ENCODE peak calls at places on chromosomes 5 and 9, in nine cellular contexts. E is type B pancreatic cell; A is tibial artery; S is OCI-LY7; Q is brain microvascular endothelial cell; H is B cell; X is psoas muscle; R is AG04450; I is activated CD8-positive, alpha-beta T cell treated with anti-CD3 and anti-CD28 coated beads for 36 hours. B is an unnamed sample.

GRCh38 chr5:2136728-2137333 is 254.1 kb upstream of the IRX4 start:
- DNase-seq in H (no peak), R (no peak), E (no peak), I (peak; percentile 8), A (peak; percentile 48), S (no peak), X (no peak), Q (no peak), B (no peak)

GRCh38 chr5:74251106-74252032 is 389.2 kb downstream of the ENC1 start:
- DNase-seq in S (peak; percentile 3), H (no peak), I (no peak), A (peak; percentile 66), Q (peak; percentile 96), X (no peak), R (peak; percentile 85), E (no peak), B (no peak)

GRCh38 chr5:39800202-39800601 is 375.4 kb upstream of the DAB2 start:
- DNase-seq in A (no peak), R (no peak), I (no peak), S (no peak), Q (no peak), E (no peak), X (no peak), H (no peak), B (no peak)

GRCh38 chr5:171724771-171725609 is 60.6 kb upstream of the SMIM23 start:
- DNase-seq in A (no peak), H (no peak), R (no peak), X (no peak), Q (no peak), E (peak; percentile 69), S (no peak), I (no peak), B (peak; percentile 73)

GRCh38 chr5:119330367-119331183 is 25.2 kb upstream of the TNFAIP8 start:
- DNase-seq in Q (no peak), R (no peak), S (no peak), I (peak; percentile 73), A (no peak), H (no peak), E (no peak), X (no peak), B (no peak)

GRCh38 chr5:171528865-171529264 is 109.4 kb downstream of the FGF18 start:
- DNase-seq in Q (no peak), X (no peak), E (no peak), R (no peak), S (no peak), A (no peak), H (no peak), I (no peak), B (no peak)

GRCh38 chr5:167255931-167256330 is 1035.5 kb upstream of the WWC1 start:
- DNase-seq in Q (no peak), I (no peak), X (no peak), E (no peak), H (no peak), S (no peak), R (no peak), A (no peak), B (no peak)

GRCh38 chr9:21450733-21451394 is 10.6 kb downstream of the IFNA1 start:
- DNase-seq in S (no peak), H (no peak), Q (no peak), A (no peak), R (peak; percentile 6), X (no peak), I (no peak), E (no peak), B (no peak)

GRCh38 chr5:173673295-173674170 is 57.1 kb upstream of the BOD1 start:
- DNase-seq in H (no peak), A (no peak), R (no peak), Q (no peak), S (peak; percentile 85), E (no peak), I (no peak), X (no peak), B (no peak)

GRCh38 chr5:16489322-16489791 is 23.8 kb upstream of the ZNF622 start:
- DNase-seq in H (no peak), S (peak; percentile 27), Q (no peak), I (no peak), A (no peak), R (peak; percentile 18), X (no peak), E (no peak), B (no peak)

GRCh38 chr5:143653256-143653655 is 158.7 kb upstream of the HMHB1 start:
- DNase-seq in A (no peak), R (no peak), X (no peak), S (no peak), I (peak; percentile 10), E (no peak), Q (no peak), H (no peak), B (no peak)

GRCh38 chr9:93041108-93041802 is 17.2 kb upstream of the SUSD3 start:
- DNase-seq in X (no peak), R (no peak), H (no peak), I (peak; percentile 54), Q (no peak), A (no peak), S (peak; percentile 51), E (no peak), B (no peak)

GRCh38 chr5:92468307-92468706 is 1085.2 kb upstream of the ARRDC3 start:
- DNase-seq in I (no peak), X (no peak), A (no peak), Q (no peak), E (no peak), H (no peak), R (no peak), S (no peak), B (no peak)

GRCh38 chr5:154194348-154195329 is 4.1 kb downstream of the GALNT10 start:
- DNase-seq in Q (no peak), S (no peak), A (no peak), R (no peak), I (no peak), H (no peak), X (no peak), E (no peak), B (no peak)

GRCh38 chr9:93673271-93673843 is 97.0 kb downstream of the PHF2 start:
- DNase-seq in A (peak; percentile 55), I (no peak), Q (no peak), R (no peak), E (peak; percentile 66), S (no peak), X (peak; percentile 50), H (peak; percentile 14), B (peak; percentile 83)

GRCh38 chr5:134902071-134902801 is 2.7 kb upstream of the PCBD2 start:
- DNase-seq in S (peak; percentile 82), I (peak; percentile 12), A (no peak), X (no peak), H (peak; percentile 78), R (no peak), Q (peak; percentile 11), E (peak; percentile 51), B (no peak)

GRCh38 chr5:150637245-150638052 is 3.0 kb upstream of the SYNPO start:
- DNase-seq in R (peak; percentile 75), A (peak; percentile 65), Q (peak; percentile 85), S (no peak), H (no peak), E (no peak), X (no peak), I (no peak), B (no peak)

GRCh38 chr5:34538026-34538672 is 118.0 kb upstream of the RAI14 start:
- DNase-seq in I (no peak), S (no peak), X (no peak), R (no peak), E (no peak), Q (peak; percentile 11), H (no peak), A (no peak), B (no peak)

GRCh38 chr9:115952667-115953316 is 200.8 kb upstream of the PAPPA start:
- DNase-seq in H (no peak), E (no peak), S (no peak), A (no peak), Q (peak; percentile 78), I (no peak), R (peak; percentile 39), X (no peak), B (no peak)

GRCh38 chr5:32585446-32586250 is at the start of gene SUB1:
- DNase-seq in A (peak; percentile 95), S (peak; percentile 91), I (peak; percentile 96), R (peak; percentile 70), Q (peak; percentile 88), H (peak; percentile 93), E (peak; percentile 92), X (peak; percentile 96), B (peak; percentile 96)
- TF ChIP-seq CTCF in A (no peak), S (peak; percentile 26), I (no peak), R (no peak), Q (no peak), H (no peak), E (no peak), X (no peak), B (no peak)

GRCh38 chr9:99906403-99907207 is at the start of gene STX17:
- DNase-seq in H (peak; percentile 85), S (peak; percentile 84), Q (peak; percentile 65), E (peak; percentile 87), I (peak; percentile 83), R (peak; percentile 16), X (peak; percentile 89), A (peak; percentile 84), B (peak; percentile 94)
- TF ChIP-seq CTCF in H (no peak), S (peak; percentile 32), Q (no peak), E (no peak), I (no peak), R (no peak), X (peak; percentile 11), A (no peak), B (no peak)

DNA sequence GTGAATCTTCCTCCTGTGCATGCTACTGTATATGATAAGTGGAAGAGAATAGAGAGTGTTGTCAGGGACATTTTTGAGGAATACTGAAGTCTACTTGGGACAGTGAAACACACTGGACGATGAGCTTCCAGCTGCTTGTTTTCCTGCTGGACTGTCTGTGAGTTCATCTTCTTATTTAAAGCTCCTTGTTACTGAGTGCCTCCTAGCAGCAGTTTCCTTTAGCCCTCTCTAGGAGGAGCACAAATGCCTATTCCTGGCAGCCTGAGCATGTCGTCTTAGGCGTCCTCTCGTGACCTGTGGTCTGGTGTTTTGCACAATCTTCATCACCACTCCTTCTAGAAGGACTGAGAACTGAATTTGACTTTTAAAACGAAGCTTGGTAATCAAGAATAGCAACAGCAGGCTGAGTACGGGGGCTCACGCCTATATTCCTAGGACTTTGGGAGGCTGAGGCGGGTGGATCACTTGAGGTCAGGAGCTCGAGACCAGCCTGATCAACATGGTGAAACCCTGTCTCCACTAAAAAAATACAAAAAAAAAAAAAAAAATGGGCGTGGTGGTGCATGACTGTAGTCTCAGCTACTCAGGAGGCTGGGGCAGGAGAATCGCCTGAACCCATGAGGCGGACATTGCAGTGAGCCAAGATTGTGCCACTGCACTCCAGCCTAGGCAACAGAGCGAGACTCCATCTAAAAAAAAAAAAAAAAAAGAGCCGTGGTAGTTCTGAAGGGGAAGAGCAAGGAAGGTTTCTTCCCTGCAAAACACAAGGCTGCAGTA is 44.0 kb downstream of the ANKRD33B start:
- DNase-seq in A (peak; percentile 79), E (peak; percentile 18), R (no peak), H (no peak), X (peak; percentile 64), I (peak; percentile 29), S (peak; percentile 77), Q (peak; percentile 60), B (no peak)
- TF ChIP-seq CTCF in A (peak; percentile 20), E (no peak), R (peak; percentile 37), H (no peak), X (no peak), I (no peak), S (peak; percentile 59), Q (peak; percentile 44), B (peak; percentile 21)

DNA sequence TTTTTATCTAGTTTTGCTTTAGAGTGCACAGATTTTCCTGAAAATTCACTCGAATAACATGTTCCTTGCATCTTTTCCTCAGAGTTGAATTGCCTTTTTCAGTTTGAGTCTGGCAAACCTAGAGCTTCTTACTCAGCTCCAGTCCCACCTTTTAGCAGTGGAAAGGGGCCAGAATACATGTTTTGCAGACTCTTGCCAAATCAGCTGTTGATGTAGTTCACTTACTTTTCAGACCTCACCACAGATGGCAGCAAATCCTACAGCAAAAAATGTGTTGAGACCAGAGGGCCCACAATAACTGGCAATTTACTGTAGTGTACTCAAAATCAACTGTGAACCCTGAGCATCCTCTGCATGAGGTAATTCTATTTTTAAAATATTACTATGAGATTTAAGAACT is 545.2 kb upstream of the ACO1 start:
- DNase-seq in S (no peak), E (no peak), A (no peak), H (no peak), X (no peak), Q (no peak), I (no peak), R (no peak), B (no peak)
- TF ChIP-seq CTCF in S (no peak), E (no peak), A (no peak), H (no peak), X (no peak), Q (peak; percentile 15), I (no peak), R (no peak), B (no peak)

B was measured in osteocyte.